ENCODE peak calls at places on chromosomes 16 and 17, in eight cellular contexts. F is transverse colon, H is prostate gland, X is H1, G is sigmoid colon, E is endothelial cell of umbilical vein, P is suprapubic skin, B is stomach. L is an unnamed sample.

GRCh38 chr17:78621720-78622490 is 44.7 kb upstream of the DNAH17 start:
- DNase-seq in F (no peak), H (no peak), X (no peak), G (no peak), E (no peak), P (no peak), B (no peak), L (no peak)

GRCh38 chr17:79050591-79050990 is 24.0 kb upstream of the ENGASE start:
- DNase-seq in F (no peak), H (no peak), X (no peak), G (peak), E (no peak), P (no peak), B (no peak), L (no peak)

GRCh38 chr17:82631544-82631943 is 16.7 kb downstream of the WDR45B start:
- DNase-seq in F (no peak), H (no peak), X (no peak), G (no peak), E (no peak), P (no peak), B (no peak), L (no peak)

GRCh38 chr17:50371526-50371925 is 1.5 kb downstream of the MRPL27 start:
- DNase-seq in F (no peak), H (no peak), X (no peak), G (no peak), E (no peak), P (no peak), B (no peak), L (no peak)

GRCh38 chr16:50509521-50510341 is 38.5 kb upstream of the NKD1 start:
- DNase-seq in F (peak), H (no peak), X (peak), G (no peak), E (peak), P (no peak), B (peak), L (no peak)

GRCh38 chr17:82696916-82697807 is 1.3 kb downstream of the RAB40B start:
- DNase-seq in F (no peak), H (no peak), X (peak), G (no peak), E (no peak), P (no peak), B (peak), L (no peak)

GRCh38 chr17:27282054-27282501 is 11.8 kb upstream of the WSB1 start:
- DNase-seq in F (no peak), H (no peak), X (no peak), G (no peak), E (no peak), P (no peak), B (no peak), L (no peak)

GRCh38 chr17:76261421-76262215 is 3.5 kb upstream of the UBALD2 start:
- DNase-seq in F (no peak), H (no peak), X (no peak), G (no peak), E (peak), P (no peak), B (no peak), L (no peak)

GRCh38 chr17:8420041-8420934 is 15.4 kb upstream of the NDEL1 start:
- DNase-seq in F (peak), H (no peak), X (no peak), G (peak), E (peak), P (no peak), B (peak), L (peak)

GRCh38 chr16:30680326-30680725 is 18.6 kb upstream of the SRCAP start:
- DNase-seq in F (no peak), H (no peak), X (no peak), G (no peak), E (no peak), P (no peak), B (no peak), L (no peak)

GRCh38 chr17:19264681-19265080 is 27.5 kb downstream of the EPN2 start:
- DNase-seq in F (no peak), H (no peak), X (no peak), G (no peak), E (peak), P (no peak), B (no peak), L (no peak)

GRCh38 chr16:90077757-90078593 is 844 bp upstream of the PRDM7 start:
- DNase-seq in F (peak), H (no peak), X (peak), G (no peak), E (peak), P (no peak), B (no peak), L (no peak)

GRCh38 chr17:28616281-28616680 is 2.3 kb upstream of the RSKR start:
- DNase-seq in F (no peak), H (no peak), X (no peak), G (no peak), E (no peak), P (no peak), B (no peak), L (no peak)

GRCh38 chr17:77620282-77620681 is 338.2 kb upstream of the TNRC6C start:
- DNase-seq in F (no peak), H (no peak), X (no peak), G (no peak), E (no peak), P (no peak), B (no peak), L (no peak)

GRCh38 chr16:51465026-51465425 is 314.0 kb upstream of the SALL1 start:
- DNase-seq in F (no peak), H (no peak), X (no peak), G (no peak), E (no peak), P (no peak), B (no peak), L (no peak)

GRCh38 chr16:11015607-11016006 is 71.2 kb downstream of the CLEC16A start:
- DNase-seq in F (no peak), H (no peak), X (no peak), G (no peak), E (no peak), P (no peak), B (no peak), L (no peak)

GRCh38 chr17:2050246-2050866 is 4.5 kb upstream of the HIC1 start:
- DNase-seq in F (peak), H (peak), X (peak), G (peak), E (peak), P (no peak), B (peak), L (no peak)
- TF ChIP-seq POLR2AphosphoS5 in F (no peak), H (no peak), X (no peak), G (peak), E (no peak), P (no peak), B (no peak), L (no peak)

GRCh38 chr17:17115620-17116019 is 73.4 kb downstream of the MPRIP start:
- DNase-seq in F (no peak), H (no peak), X (no peak), G (no peak), E (no peak), P (no peak), B (no peak), L (no peak)
- H3K27ac ChIP-seq in F (no peak), H (no peak), X (no peak), G (no peak), E (no peak), P (no peak), B (no peak), L (peak)

GRCh38 chr16:81358860-81359259 is 44.1 kb downstream of the GAN start:
- DNase-seq in F (no peak), H (no peak), X (no peak), G (no peak), E (no peak), P (no peak), B (no peak), L (no peak)
- TF ChIP-seq POLR2A in F (no peak), H (no peak), X (no peak), G (no peak), E (no peak), P (no peak), B (no peak), L (no peak)

GRCh38 chr16:65214196-65214595 is 92.3 kb upstream of the CDH11 start:
- DNase-seq in F (no peak), H (no peak), X (no peak), G (no peak), E (no peak), P (no peak), B (no peak), L (no peak)
- TF ChIP-seq POLR2AphosphoS5 in F (no peak), H (no peak), X (no peak), G (no peak), E (no peak), P (no peak), B (no peak), L (no peak)

GRCh38 chr17:80752369-80752705 is 207.7 kb downstream of the RPTOR start:
- DNase-seq in F (no peak), H (no peak), X (no peak), G (peak), E (no peak), P (no peak), B (no peak), L (no peak)

GRCh38 chr17:80750263-80750662 is 205.6 kb downstream of the RPTOR start:
- DNase-seq in F (no peak), H (no peak), X (no peak), G (peak), E (peak), P (no peak), B (no peak), L (no peak)

GRCh38 chr17:80751460-80752368 is 207.1 kb downstream of the RPTOR start:
- DNase-seq in F (peak), H (no peak), X (no peak), G (peak), E (no peak), P (no peak), B (no peak), L (peak)

GRCh38 chr17:80749611-80750010 is 205.0 kb downstream of the RPTOR start:
- DNase-seq in F (no peak), H (no peak), X (no peak), G (peak), E (no peak), P (no peak), B (no peak), L (no peak)

GRCh38 chr17:80751070-80751459 is 206.4 kb downstream of the RPTOR start:
- DNase-seq in F (no peak), H (no peak), X (no peak), G (peak), E (no peak), P (no peak), B (no peak), L (no peak)
- H3K27ac ChIP-seq in F (peak), H (peak), X (peak), G (peak), E (no peak), P (peak), B (no peak), L (peak)

GRCh38 chr17:48541574-48542113 is 3.3 kb downstream of the HOXB2 start:
- DNase-seq in F (peak), H (no peak), X (peak), G (peak), E (no peak), P (peak), B (no peak), L (peak)
- TF ChIP-seq POLR2A in F (no peak), H (no peak), X (no peak), G (peak), E (peak), P (no peak), B (no peak), L (no peak)

DNA sequence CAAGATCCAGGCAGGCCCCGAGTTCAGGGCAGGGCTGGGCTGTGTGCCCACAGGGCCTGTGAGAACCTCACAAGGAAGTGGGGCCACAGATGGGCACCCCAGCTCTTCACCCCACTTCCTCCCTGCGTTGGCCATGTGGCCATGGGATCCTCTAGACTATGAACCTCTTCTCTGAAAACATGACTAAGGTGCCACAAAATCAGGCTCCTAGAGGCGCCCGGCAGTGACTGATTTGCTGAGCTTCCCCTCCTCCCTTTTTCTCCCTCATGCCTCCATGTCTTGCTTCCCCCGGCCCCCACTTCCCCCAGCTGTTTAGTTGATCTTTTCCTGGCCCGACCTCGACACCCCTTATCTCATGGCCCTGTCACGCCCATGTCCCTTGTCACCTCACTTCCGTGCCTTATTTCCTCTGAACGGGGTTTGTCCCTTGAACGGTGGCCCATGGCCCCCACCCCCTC is 87.1 kb downstream of the KCNJ12 start:
- DNase-seq in F (no peak), H (no peak), X (no peak), G (no peak), E (no peak), P (no peak), B (no peak), L (no peak)
- TF ChIP-seq POLR2AphosphoS5 in F (no peak), H (no peak), X (no peak), G (no peak), E (no peak), P (no peak), B (no peak), L (no peak)

GRCh38 chr17:39794249-39794970 is 56.7 kb downstream of the GRB7 start:
- DNase-seq in F (peak), H (no peak), X (no peak), G (no peak), E (no peak), P (no peak), B (peak), L (no peak)

GRCh38 chr17:39792523-39793221 is 54.9 kb downstream of the GRB7 start:
- DNase-seq in F (no peak), H (no peak), X (no peak), G (no peak), E (no peak), P (no peak), B (no peak), L (no peak)

GRCh38 chr17:39793473-39793872 is 55.7 kb downstream of the GRB7 start:
- DNase-seq in F (no peak), H (no peak), X (no peak), G (no peak), E (no peak), P (no peak), B (no peak), L (no peak)

GRCh38 chr17:39787743-39788484 is 50.2 kb downstream of the GRB7 start:
- DNase-seq in F (no peak), H (no peak), X (no peak), G (no peak), E (no peak), P (no peak), B (no peak), L (no peak)

DNA sequence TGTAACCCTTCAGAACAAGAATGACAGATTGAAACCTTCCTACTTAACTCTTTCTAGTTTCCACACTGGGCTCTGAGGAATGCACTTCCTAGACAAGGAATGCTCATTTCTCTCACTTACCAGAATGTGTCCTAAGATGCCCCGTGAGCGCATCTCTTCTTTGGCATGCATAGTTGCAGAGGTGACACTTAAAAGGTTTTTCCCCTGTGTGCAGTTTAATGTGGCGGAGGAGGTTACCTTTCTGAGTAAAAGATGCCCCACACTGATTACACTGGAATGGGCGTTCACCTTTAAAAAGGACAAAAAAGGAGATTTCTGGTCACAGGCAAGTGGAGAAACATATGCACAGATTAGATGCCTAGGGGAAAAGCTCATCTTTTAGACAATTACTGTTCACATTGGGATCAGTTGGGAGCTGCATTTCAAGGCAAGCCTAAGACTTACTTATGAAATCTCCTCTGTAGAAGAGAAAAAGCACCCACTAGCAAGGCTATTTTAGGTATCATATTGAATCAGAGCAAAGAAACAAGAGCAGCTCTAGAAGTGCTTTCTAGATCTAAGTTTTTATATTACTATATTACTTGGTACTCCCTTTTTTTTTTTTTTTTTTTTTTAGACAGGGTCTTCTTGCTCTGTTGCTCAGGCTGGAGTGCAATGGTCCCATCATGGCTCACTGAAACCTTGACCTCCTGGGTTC is 53.7 kb downstream of the GRB7 start:
- DNase-seq in F (no peak), H (no peak), X (no peak), G (no peak), E (no peak), P (no peak), B (no peak), L (no peak)
- H3K27ac ChIP-seq in F (no peak), H (no peak), X (no peak), G (no peak), E (no peak), P (no peak), B (no peak), L (no peak)

GRCh38 chr17:42798011-42798382 is 507 bp downstream of the COA3 start:
- DNase-seq in F (no peak), H (no peak), X (no peak), G (no peak), E (no peak), P (no peak), B (no peak), L (no peak)

GRCh38 chr17:42798383-42799380 is at the start of the genes CNTD1 and COA3:
- DNase-seq in F (peak), H (peak), X (peak), G (peak), E (peak), P (peak), B (peak), L (peak)

GRCh38 chr17:42796066-42796758 is 2.3 kb downstream of the COA3 start:
- DNase-seq in F (no peak), H (no peak), X (no peak), G (no peak), E (no peak), P (no peak), B (no peak), L (no peak)

GRCh38 chr17:42795465-42795864 is 3.0 kb downstream of the COA3 start:
- DNase-seq in F (peak), H (no peak), X (no peak), G (no peak), E (no peak), P (no peak), B (no peak), L (no peak)

GRCh38 chr17:42797067-42798007 is 1.2 kb downstream of the COA3 start:
- DNase-seq in F (peak), H (no peak), X (no peak), G (no peak), E (no peak), P (no peak), B (peak), L (no peak)
- TF ChIP-seq POLR2A in F (peak), H (no peak), X (no peak), G (no peak), E (no peak), P (no peak), B (no peak), L (no peak)

GRCh38 chr16:88763502-88764053 is 21.4 kb downstream of the PIEZO1 start:
- DNase-seq in F (no peak), H (no peak), X (peak), G (no peak), E (peak), P (no peak), B (peak), L (no peak)

GRCh38 chr16:88764080-88764479 is 20.9 kb downstream of the PIEZO1 start:
- DNase-seq in F (no peak), H (no peak), X (no peak), G (no peak), E (no peak), P (no peak), B (no peak), L (no peak)

GRCh38 chr16:88762941-88763340 is 22.1 kb downstream of the PIEZO1 start:
- DNase-seq in F (no peak), H (no peak), X (no peak), G (no peak), E (no peak), P (no peak), B (no peak), L (no peak)

GRCh38 chr16:88766975-88767374 is 18.0 kb downstream of the PIEZO1 start:
- DNase-seq in F (no peak), H (no peak), X (no peak), G (no peak), E (no peak), P (no peak), B (no peak), L (no peak)

DNA sequence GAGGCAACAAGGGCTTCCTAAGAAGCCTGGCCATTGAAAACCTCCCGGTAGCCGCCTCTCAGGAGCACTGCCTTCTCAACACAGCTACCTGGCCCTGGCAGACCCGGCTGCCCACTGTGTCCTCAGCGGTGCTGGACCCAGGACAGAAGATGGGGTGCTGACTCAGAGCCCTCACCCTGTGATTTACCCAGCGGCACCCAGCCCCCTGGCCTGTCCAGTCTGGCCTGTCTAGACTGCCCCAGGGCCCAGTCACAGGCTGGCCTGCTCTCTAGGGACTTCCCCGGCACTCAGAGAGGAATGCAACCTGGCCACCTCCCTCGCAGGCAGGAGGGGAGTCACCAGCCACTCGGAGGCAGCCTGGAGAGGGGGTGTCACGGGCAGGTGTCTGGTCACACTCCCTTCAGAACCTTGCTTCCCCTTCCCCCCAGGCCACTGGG is 20.1 kb downstream of the PIEZO1 start:
- DNase-seq in F (no peak), H (peak), X (no peak), G (no peak), E (no peak), P (no peak), B (no peak), L (peak)
- TF ChIP-seq POLR2AphosphoS5 in F (no peak), H (peak), X (no peak), G (no peak), E (no peak), P (no peak), B (no peak), L (no peak)